ENCODE peak calls at places on chromosomes 12 and 14, in four cellular contexts. I, Z, E and M are unnamed samples.
A peak's percentile ranks its signal among the peaks of the same experiment; 100 is the strongest.

GRCh38 chr12:117119592-117120198 is 20.5 kb upstream of the TESC start:
- DNase-seq in Z (no peak), I (no peak), E (no peak), M (no peak)

GRCh38 chr12:52636592-52637258 is 15.3 kb downstream of the KRT2 start:
- DNase-seq in E (no peak), Z (no peak), I (no peak), M (no peak)

GRCh38 chr12:3432868-3433267 is 58.1 kb upstream of the PRMT8 start:
- DNase-seq in E (no peak), Z (no peak), I (no peak), M (no peak)

GRCh38 chr12:28110329-28110728 is 79.9 kb upstream of the CCDC91 start:
- DNase-seq in Z (no peak), E (no peak), I (no peak), M (no peak)

GRCh38 chr12:7856516-7856915 is 16.2 kb downstream of the SLC2A14 start:
- DNase-seq in I (no peak), E (no peak), Z (no peak), M (no peak)

GRCh38 chr12:46217686-46218508 is 50.9 kb downstream of the SLC38A1 start:
- DNase-seq in E (no peak), I (peak; percentile 22), Z (no peak), M (no peak)

GRCh38 chr12:102876883-102877282 is 40.2 kb downstream of the PAH start:
- DNase-seq in Z (no peak), E (no peak), I (no peak), M (no peak)

GRCh38 chr14:69423279-69423678 is 24.8 kb downstream of the SLC39A9 start:
- DNase-seq in E (no peak), I (no peak), Z (no peak), M (no peak)